ENCODE peak calls at places on chromosomes 11 and 22, in eight cellular contexts. Y is activated naive CD4-positive, alpha-beta T cell treated with anti-CD3 and anti-CD28 coated beads, Interleukin-2, amount 10 ng/mL, durations not matched to agents 7 days and 5 days; X is activated CD8-positive, alpha-beta memory T cell treated with anti-CD3 and anti-CD28 coated beads, Interleukin-2, amount 10 ng/mL, durations not matched to agents 7 days and 5 days; M is PC-3; N is GM04504; A is NCI-H2081 treated with DMSO at 0.1 percent for 48 hours; U is GM06990; K is left ventricle myocardium inferior. W is an unnamed sample.

GRCh38 chr11:2135648-2136201 is 3.5 kb downstream of the IGF2 start:
- DNase-seq in Y (no peak), X (no peak), M (no peak), N (no peak), A (no peak), U (no peak), K (peak; percentile 11), W (no peak)

GRCh38 chr11:15651033-15651432 is 536.3 kb downstream of the INSC start:
- DNase-seq in Y (no peak), X (no peak), M (no peak), N (no peak), A (no peak), U (no peak), K (no peak), W (no peak)

GRCh38 chr11:62433553-62434301 is 14.9 kb downstream of the SCGB1A1 start:
- DNase-seq in Y (no peak), X (no peak), M (no peak), N (no peak), A (no peak), U (no peak), K (no peak), W (no peak)

GRCh38 chr11:6618117-6619020 is 853 bp downstream of the TPP1 start:
- DNase-seq in Y (peak; percentile 70), X (peak; percentile 81), M (peak; percentile 54), N (peak; percentile 62), A (no peak), U (peak; percentile 48), K (no peak), W (peak; percentile 24)

GRCh38 chr22:46017166-46017565 is 40.2 kb upstream of the WNT7B start:
- DNase-seq in Y (no peak), X (no peak), M (no peak), N (no peak), A (no peak), U (no peak), K (no peak), W (no peak)

GRCh38 chr11:61908730-61909622 is 8.4 kb downstream of the RAB3IL1 start:
- DNase-seq in Y (no peak), X (no peak), M (no peak), N (no peak), A (no peak), U (no peak), K (peak; percentile 74), W (no peak)

GRCh38 chr22:40212126-40212525 is 34.4 kb downstream of the TNRC6B start:
- DNase-seq in Y (no peak), X (no peak), M (no peak), N (no peak), A (no peak), U (no peak), K (no peak), W (no peak)

GRCh38 chr22:46076651-46077339 is 73.5 kb upstream of the PPARA start:
- DNase-seq in Y (peak; percentile 14), X (no peak), M (peak; percentile 71), N (peak; percentile 76), A (no peak), U (no peak), K (peak; percentile 52), W (no peak)

GRCh38 chr11:122101625-122102291 is 14.3 kb downstream of the BLID start:
- DNase-seq in Y (no peak), X (no peak), M (no peak), N (peak; percentile 81), A (peak; percentile 85), U (no peak), K (peak; percentile 50), W (peak; percentile 35)

GRCh38 chr11:35486934-35487333 is 38.5 kb downstream of the PAMR1 start:
- DNase-seq in Y (no peak), X (no peak), M (no peak), N (no peak), A (no peak), U (no peak), K (no peak), W (no peak)